ENCODE peak calls at places on chromosomes 3 and 15, in four cellular contexts. R is ovary, D is OCI-LY7, S is lung. V is an unnamed sample.

GRCh38 chr15:42622328-42622925 is 47.0 kb downstream of the STARD9 start:
- DNase-seq in R (no peak), D (no peak), S (no peak), V (no peak)

GRCh38 chr15:98513428-98513991 is 134.8 kb upstream of the IGF1R start:
- DNase-seq in R (no peak), D (no peak), S (peak), V (no peak)

GRCh38 chr15:46900992-46901391 is 816.3 kb upstream of the SEMA6D start:
- DNase-seq in R (no peak), D (no peak), S (no peak), V (no peak)

GRCh38 chr3:97021778-97022177 is 207.4 kb downstream of the EPHA6 start:
- DNase-seq in R (no peak), D (no peak), S (no peak), V (no peak)

GRCh38 chr3:179324270-179324754 is 1.5 kb downstream of the ZNF639 start:
- DNase-seq in R (no peak), D (peak), S (no peak), V (peak)

GRCh38 chr3:195106418-195106906 is 164.5 kb downstream of the XXYLT1 start:
- DNase-seq in R (peak), D (peak), S (peak), V (peak)

GRCh38 chr3:21645121-21645897 is 105.7 kb downstream of the ZNF385D start:
- DNase-seq in R (no peak), D (no peak), S (no peak), V (no peak)

GRCh38 chr3:69082805-69083204 is 1.9 kb upstream of the ARL6IP5 start:
- DNase-seq in R (no peak), D (peak), S (peak), V (peak)

GRCh38 chr3:56839784-56840724 is 38.3 kb upstream of the ARHGEF3 start:
- DNase-seq in R (no peak), D (no peak), S (no peak), V (no peak)

GRCh38 chr15:67144609-67145306 is 79.4 kb downstream of the SMAD3 start:
- DNase-seq in R (peak), D (no peak), S (no peak), V (no peak)

GRCh38 chr15:100959066-100960050 is 40.2 kb downstream of the LRRK1 start:
- DNase-seq in R (no peak), D (no peak), S (no peak), V (no peak)

GRCh38 chr3:58164916-58165821 is 45.6 kb downstream of the DNASE1L3 start:
- DNase-seq in R (peak), D (no peak), S (no peak), V (no peak)

GRCh38 chr3:184345678-184346144 is 8.3 kb downstream of the FAM131A start:
- DNase-seq in R (no peak), D (peak), S (peak), V (peak)

GRCh38 chr3:3594986-3595385 is 204.2 kb upstream of the LRRN1 start:
- DNase-seq in R (no peak), D (no peak), S (no peak), V (no peak)

GRCh38 chr3:104437891-104438290 is 928.8 kb upstream of the ALCAM start:
- DNase-seq in R (no peak), D (no peak), S (no peak), V (no peak)

GRCh38 chr3:128851601-128852000 is 27.8 kb upstream of the ACAD9 start:
- DNase-seq in R (no peak), D (no peak), S (no peak), V (no peak)

GRCh38 chr3:6994081-6994668 is 133.3 kb downstream of the GRM7 start:
- DNase-seq in R (no peak), D (peak), S (no peak), V (peak)

GRCh38 chr3:196757876-196758739 is 18.5 kb downstream of the PAK2 start:
- DNase-seq in R (no peak), D (no peak), S (no peak), V (no peak)

GRCh38 chr3:183309276-183309675 is 56.2 kb downstream of the B3GNT5 start:
- DNase-seq in R (no peak), D (no peak), S (no peak), V (no peak)

GRCh38 chr15:83695246-83695645 is 41.3 kb downstream of the ADAMTSL3 start:
- DNase-seq in R (no peak), D (no peak), S (no peak), V (no peak)

GRCh38 chr3:66472313-66473134 is 28.3 kb downstream of the LRIG1 start:
- DNase-seq in R (no peak), D (no peak), S (no peak), V (peak)

GRCh38 chr3:54960066-54960465 is 32.2 kb upstream of the LRTM1 start:
- DNase-seq in R (no peak), D (no peak), S (no peak), V (no peak)

GRCh38 chr15:101372149-101372577 is 77.1 kb upstream of the SNRPA1 start:
- DNase-seq in R (no peak), D (no peak), S (no peak), V (no peak)

GRCh38 chr3:129701161-129701560 is 94.7 kb upstream of the PLXND1 start:
- DNase-seq in R (no peak), D (no peak), S (no peak), V (no peak)

GRCh38 chr3:161413127-161413854 is 42.0 kb upstream of the SPTSSB start:
- DNase-seq in R (no peak), D (no peak), S (no peak), V (no peak)

GRCh38 chr3:27105904-27106303 is 263.3 kb downstream of the NEK10 start:
- DNase-seq in R (no peak), D (no peak), S (no peak), V (no peak)

GRCh38 chr3:78562318-78562717 is 1205.5 kb downstream of the ROBO1 start:
- DNase-seq in R (no peak), D (no peak), S (no peak), V (no peak)

GRCh38 chr3:8712871-8713360 is 20.7 kb upstream of the CAV3 start:
- DNase-seq in R (no peak), D (no peak), S (no peak), V (no peak)
- H3K4me3 ChIP-seq in R (no peak), D (no peak), S (no peak), V (no peak)

DNA sequence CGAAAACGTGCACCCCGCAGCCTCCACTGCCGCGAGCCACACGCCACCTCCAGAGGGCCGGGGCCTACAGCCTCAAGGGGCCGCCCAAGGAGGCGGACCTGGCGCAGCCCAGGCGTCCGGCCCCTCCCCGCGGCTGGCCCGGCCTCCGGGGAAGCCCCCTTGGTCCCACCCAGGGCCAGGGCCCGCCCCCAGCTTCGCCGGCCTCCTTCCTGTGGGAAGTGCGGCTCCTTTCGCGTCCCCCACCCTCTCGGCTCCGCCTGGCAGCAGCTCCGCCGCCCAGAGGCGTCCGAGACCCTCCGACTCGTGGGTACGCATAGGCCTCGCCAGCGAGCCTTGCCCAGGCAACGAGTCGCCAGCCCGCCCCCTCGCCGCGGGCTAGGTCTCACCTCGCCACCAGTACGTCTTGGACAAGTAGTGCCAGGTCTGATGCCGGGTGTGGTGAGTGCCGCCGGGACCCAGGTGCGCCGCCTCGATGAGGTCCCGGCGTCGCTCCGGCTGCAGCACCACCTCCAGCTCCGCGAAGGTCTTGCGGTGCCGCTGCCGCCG is 640 bp downstream of the ZBTB11 start:
- DNase-seq in R (peak), D (peak), S (peak), V (peak)
- TF ChIP-seq CTCF in R (no peak), D (peak), S (no peak), V (peak)

GRCh38 chr15:58628206-58629057 is 121.1 kb downstream of the ADAM10 start:
- DNase-seq in R (no peak), D (peak), S (no peak), V (peak)

GRCh38 chr15:58629625-58630024 is 119.9 kb downstream of the ADAM10 start:
- DNase-seq in R (no peak), D (no peak), S (no peak), V (no peak)

GRCh38 chr15:58626378-58626777 is 123.1 kb downstream of the ADAM10 start:
- DNase-seq in R (no peak), D (no peak), S (no peak), V (no peak)

GRCh38 chr15:58627706-58628105 is 121.8 kb downstream of the ADAM10 start:
- DNase-seq in R (no peak), D (no peak), S (no peak), V (no peak)

DNA sequence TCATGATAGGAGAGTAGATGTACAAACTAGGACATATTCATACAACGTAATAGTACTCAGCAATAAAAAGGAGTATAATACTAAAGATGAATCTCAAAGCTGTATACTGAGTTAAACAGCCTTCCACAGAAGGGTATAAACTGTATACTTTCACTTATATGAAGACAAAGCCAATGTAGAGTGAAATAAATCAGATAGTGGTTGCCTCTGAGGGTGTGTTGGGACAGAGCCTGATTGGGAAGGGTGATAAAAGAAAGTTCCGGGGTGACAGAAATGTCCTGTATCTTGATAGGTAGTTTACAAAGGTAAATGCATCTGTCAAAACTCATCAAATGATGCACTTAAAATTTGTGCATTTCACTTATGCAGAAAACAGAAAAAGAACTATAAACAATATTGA is 122.5 kb downstream of the ADAM10 start:
- DNase-seq in R (no peak), D (no peak), S (no peak), V (no peak)
- H3K4me3 ChIP-seq in R (no peak), D (no peak), S (no peak), V (no peak)

DNA sequence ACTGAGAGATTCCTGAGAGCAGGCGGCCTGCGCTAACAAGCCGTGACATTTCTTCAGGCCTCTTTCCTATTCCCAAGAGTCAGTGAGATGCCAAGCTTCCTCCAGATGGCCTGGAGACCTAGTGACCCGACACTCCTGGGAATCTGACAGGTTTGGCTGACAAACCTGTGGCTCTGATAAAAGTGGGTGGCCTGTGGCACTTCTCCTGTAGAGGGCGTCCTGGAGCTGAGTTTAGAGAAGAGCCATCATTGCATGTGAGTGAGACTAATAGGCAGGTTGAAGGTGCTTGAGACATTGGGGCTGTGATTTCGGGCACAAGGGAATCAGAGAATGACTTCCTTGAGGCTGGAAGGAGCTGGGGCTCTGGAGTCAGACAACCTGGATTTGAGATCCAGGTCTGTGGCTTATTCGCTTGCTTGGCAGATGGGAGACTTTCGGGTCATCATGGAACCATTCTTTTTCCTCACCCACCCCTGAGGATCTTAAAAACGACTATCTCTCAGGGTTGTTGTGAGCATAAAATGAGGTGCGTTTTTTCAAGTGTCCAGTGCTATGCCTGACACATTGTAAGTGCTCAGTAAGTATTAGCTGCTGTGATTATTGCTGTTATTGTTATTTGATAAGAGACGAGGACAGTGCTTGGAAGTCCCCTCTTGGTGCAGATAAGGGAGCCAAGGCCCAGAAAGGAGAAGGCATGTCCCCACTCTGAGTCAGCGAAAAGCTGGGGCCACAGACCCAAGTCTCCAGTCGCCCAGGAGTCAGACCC is 77.2 kb downstream of the SCN10A start:
- DNase-seq in R (no peak), D (peak), S (no peak), V (peak)
- TF ChIP-seq CTCF in R (no peak), D (peak), S (no peak), V (peak)

DNA sequence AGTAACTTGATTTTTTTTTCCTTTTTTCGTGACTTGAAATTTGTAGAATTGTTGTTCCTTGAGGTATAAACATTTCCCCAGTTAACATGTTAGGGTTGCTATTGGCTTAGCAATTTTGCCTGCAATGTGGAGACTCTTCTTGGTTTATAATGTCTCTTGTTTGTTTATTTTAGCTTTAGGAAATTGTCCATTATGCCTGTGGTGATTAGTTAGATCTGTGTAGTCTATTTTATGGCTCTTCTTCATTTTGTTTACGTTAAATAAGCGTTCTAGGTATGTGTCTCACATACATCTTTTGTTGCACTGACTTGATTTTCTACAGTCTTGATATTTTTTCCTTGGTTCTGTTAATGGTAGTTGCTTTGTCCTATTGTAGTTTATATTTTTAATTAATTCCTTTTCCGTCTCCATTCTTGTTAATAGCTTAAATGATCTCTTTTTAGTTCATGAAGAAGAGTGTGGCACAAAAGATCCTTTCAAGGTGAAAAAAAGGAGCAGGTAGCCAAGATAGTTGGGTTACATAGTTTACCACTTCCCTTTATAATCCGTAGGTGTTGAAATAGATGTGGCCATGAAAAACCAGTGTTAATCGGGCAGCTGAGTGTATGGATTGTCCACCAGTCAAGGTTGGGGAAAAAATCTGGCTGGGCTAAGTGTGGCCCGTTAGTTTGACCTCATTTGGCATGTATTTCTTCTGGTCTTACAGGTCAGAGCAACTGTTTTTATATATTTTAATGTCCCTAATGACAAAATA is 12.1 kb downstream of the IQGAP1 start:
- DNase-seq in R (no peak), D (no peak), S (no peak), V (no peak)
- H3K4me3 ChIP-seq in R (no peak), D (peak), S (no peak), V (peak)

V was measured in GM12865.